ENCODE peak calls at places on chromosomes 16 and 17, in nine cellular contexts. I is H9, A is cardiac fibroblast, Z is AG04450, K is PC-3, R is heart right ventricle, B is foreskin fibroblast, M is neural progenitor cell, C is WTC11. D is an unnamed sample.

GRCh38 chr17:491086-492014 is 138.7 kb upstream of the RPH3AL start:
- DNase-seq in Z (peak; percentile 34), I (peak; percentile 66), A (peak; percentile 45), M (peak; percentile 86), C (peak; percentile 58), K (no peak), R (peak; percentile 66), B (peak; percentile 92), D (peak; percentile 72)

GRCh38 chr16:641326-642188 is at the start of gene MCRIP2:
- DNase-seq in M (peak; percentile 90), R (peak; percentile 90), I (peak; percentile 90), Z (peak; percentile 41), K (peak; percentile 80), A (peak; percentile 61), C (peak; percentile 90), B (peak; percentile 94), D (peak; percentile 88)

GRCh38 chr16:67733734-67734470 is 14.8 kb upstream of the GFOD2 start:
- DNase-seq in I (no peak), Z (no peak), M (no peak), C (no peak), R (no peak), K (no peak), A (no peak), B (no peak), D (no peak)

GRCh38 chr17:76824103-76824502 is 44.1 kb upstream of the MGAT5B start:
- DNase-seq in B (no peak), Z (no peak), A (no peak), K (no peak), R (no peak), I (no peak), C (no peak), M (no peak), D (peak; percentile 54)

GRCh38 chr16:68605746-68606145 is 39.4 kb upstream of the CDH3 start:
- DNase-seq in Z (no peak), C (no peak), K (peak; percentile 14), M (no peak), R (no peak), A (no peak), B (no peak), I (no peak), D (no peak)

GRCh38 chr17:69733171-69734014 is 318.9 kb downstream of the MAP2K6 start:
- DNase-seq in Z (peak; percentile 33), M (no peak), K (peak; percentile 78), A (peak; percentile 79), C (no peak), R (peak; percentile 16), B (peak; percentile 89), I (no peak), D (no peak)

GRCh38 chr16:49462989-49463371 is 89.4 kb downstream of the C16orf78 start:
- DNase-seq in M (no peak), I (peak; percentile 24), R (no peak), B (no peak), A (no peak), C (no peak), Z (no peak), K (no peak), D (no peak)

GRCh38 chr16:6286176-6286575 is 1046.5 kb upstream of the RBFOX1 start:
- DNase-seq in C (no peak), I (no peak), A (no peak), K (no peak), Z (no peak), B (no peak), M (no peak), R (no peak), D (no peak)

GRCh38 chr16:3460121-3460520 is 16.6 kb downstream of the NAA60 start:
- DNase-seq in I (no peak), A (no peak), R (no peak), B (no peak), C (no peak), M (no peak), Z (no peak), K (no peak), D (no peak)

GRCh38 chr16:24070851-24071250 is 185.3 kb upstream of the CACNG3 start:
- DNase-seq in K (peak; percentile 42), I (peak; percentile 83), Z (no peak), B (no peak), R (no peak), A (peak; percentile 2), M (peak; percentile 81), C (peak; percentile 70), D (peak; percentile 41)
- TF ChIP-seq CTCF in K (peak; percentile 57), I (peak; percentile 93), Z (peak; percentile 45), B (peak; percentile 30), R (peak; percentile 33), A (no peak), M (peak; percentile 81), C (peak; percentile 55), D (peak; percentile 60)

GRCh38 chr16:74723224-74723623 is 22.6 kb upstream of the MLKL start:
- DNase-seq in K (no peak), Z (no peak), B (no peak), R (no peak), A (no peak), C (no peak), M (no peak), I (no peak), D (no peak)

GRCh38 chr16:74725641-74726040 is 25.0 kb upstream of the MLKL start:
- DNase-seq in B (no peak), Z (no peak), I (no peak), C (no peak), A (no peak), R (no peak), M (no peak), K (no peak), D (no peak)

GRCh38 chr16:74726736-74727135 is 26.1 kb upstream of the MLKL start:
- DNase-seq in A (peak; percentile 37), K (peak; percentile 66), Z (no peak), R (no peak), I (peak; percentile 72), C (peak; percentile 80), B (peak; percentile 41), M (no peak), D (peak; percentile 35)

GRCh38 chr16:74726056-74726455 is 25.4 kb upstream of the MLKL start:
- DNase-seq in B (no peak), K (no peak), M (no peak), Z (no peak), A (no peak), C (no peak), R (no peak), I (no peak), D (no peak)

DNA sequence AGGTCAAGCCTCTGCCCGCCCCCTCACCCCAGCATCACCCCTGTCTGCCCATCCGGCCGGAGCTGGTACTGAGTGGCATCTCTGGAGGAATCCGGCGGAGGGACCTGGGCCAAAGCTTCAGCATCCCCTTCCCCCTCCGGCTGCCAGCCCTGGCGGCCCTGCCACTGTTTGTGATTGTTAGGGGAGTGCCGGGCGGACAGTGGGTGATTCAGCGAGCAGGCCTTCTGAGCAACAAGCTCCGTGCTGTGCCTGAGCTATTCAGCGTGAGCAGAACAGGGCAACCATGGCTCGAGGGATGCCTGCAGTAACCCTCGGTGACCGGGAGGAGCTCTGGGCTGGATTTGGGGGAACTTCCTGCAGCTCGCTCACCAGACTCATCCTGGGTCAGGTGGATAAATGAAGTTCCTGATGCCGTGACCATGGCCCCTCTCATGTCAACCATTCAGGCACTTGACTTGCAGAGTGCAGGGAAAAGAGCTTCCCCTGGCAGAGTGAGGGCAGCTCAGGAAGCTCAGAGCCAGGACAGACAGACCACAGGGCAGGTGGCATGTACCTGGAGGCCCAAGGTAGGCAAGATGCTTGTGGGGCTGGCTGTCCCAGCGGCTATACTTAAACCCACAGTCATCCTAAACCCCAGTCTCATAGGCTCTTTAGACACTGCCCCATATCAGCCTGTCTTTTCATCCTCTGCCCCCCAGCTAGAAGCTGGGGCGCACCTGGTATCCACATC is 24.3 kb upstream of the MLKL start:
- DNase-seq in Z (peak; percentile 44), K (no peak), C (no peak), A (peak; percentile 64), R (no peak), B (peak; percentile 85), M (no peak), I (peak; percentile 45), D (no peak)
- TF ChIP-seq CTCF in Z (peak; percentile 54), K (no peak), C (no peak), A (peak; percentile 34), R (no peak), B (peak; percentile 19), M (no peak), I (no peak), D (no peak)

DNA sequence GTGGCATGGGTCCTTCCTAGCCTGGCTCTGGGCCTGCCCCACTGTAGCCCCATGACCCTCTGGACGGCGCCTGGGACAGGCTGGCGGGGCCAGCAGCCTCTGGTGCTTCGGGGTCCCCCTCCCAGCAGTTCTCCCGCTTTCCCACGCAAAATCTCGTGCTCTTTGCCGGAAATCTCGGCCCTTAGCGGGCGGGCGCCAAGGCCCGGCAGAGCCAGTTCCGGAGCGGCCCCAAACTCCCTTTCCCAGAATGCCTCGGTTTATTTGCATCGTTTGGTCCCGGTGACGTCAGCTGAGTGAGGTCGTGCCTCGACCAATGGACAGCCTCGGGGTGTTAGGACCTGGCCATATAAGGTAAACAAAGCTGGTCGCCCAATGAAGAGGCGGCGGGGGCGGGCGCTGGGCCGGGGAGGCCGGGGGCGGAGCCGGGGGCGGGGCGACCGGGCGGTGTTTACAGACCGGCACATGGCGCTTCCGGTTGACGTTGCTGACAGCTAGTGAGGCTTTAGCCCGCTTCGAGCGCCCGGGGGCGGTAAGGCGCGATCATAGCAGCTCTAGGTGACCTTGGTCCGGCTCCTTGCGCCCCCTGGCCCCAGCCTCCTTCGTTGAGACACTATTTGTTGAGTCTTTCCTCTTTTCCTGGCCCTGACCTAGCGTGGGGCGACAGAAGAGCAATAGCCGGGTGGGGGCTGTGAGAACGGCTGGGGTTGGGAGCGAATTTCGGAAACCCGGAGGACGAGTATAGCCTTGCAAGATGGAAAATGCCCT is 1.5 kb upstream of the UBALD1 start:
- DNase-seq in A (peak; percentile 100), K (peak; percentile 98), M (peak; percentile 100), I (peak; percentile 100), B (peak; percentile 100), R (peak; percentile 99), Z (peak; percentile 99), C (peak; percentile 99), D (peak; percentile 98)
- TF ChIP-seq CTCF in A (peak; percentile 47), K (peak; percentile 40), M (peak; percentile 59), I (peak; percentile 67), B (peak; percentile 27), R (no peak), Z (peak; percentile 39), C (no peak), D (peak; percentile 31)

GRCh38 chr17:61467416-61468262 is 15.4 kb downstream of the TBX4 start:
- DNase-seq in Z (no peak), K (peak; percentile 59), R (no peak), B (peak; percentile 76), M (peak; percentile 81), I (peak; percentile 84), C (peak; percentile 79), A (peak; percentile 45), D (peak; percentile 78)

GRCh38 chr17:61469474-61469873 is 17.3 kb downstream of the TBX4 start:
- DNase-seq in A (no peak), R (no peak), M (no peak), Z (no peak), C (no peak), K (no peak), I (no peak), B (no peak), D (no peak)

GRCh38 chr17:61469949-61470348 is 17.7 kb downstream of the TBX4 start:
- DNase-seq in B (no peak), R (no peak), Z (no peak), I (peak; percentile 25), K (no peak), M (no peak), A (no peak), C (no peak), D (no peak)

GRCh38 chr17:61468263-61468907 is 16.2 kb downstream of the TBX4 start:
- DNase-seq in K (peak; percentile 21), B (peak; percentile 56), M (no peak), R (no peak), A (no peak), I (no peak), Z (no peak), C (peak; percentile 10), D (no peak)

GRCh38 chr17:61470530-61471136 is 18.4 kb downstream of the TBX4 start:
- DNase-seq in M (no peak), Z (no peak), K (no peak), C (no peak), R (no peak), B (no peak), A (no peak), I (peak; percentile 61), D (no peak)
- TF ChIP-seq CTCF in M (no peak), Z (no peak), K (no peak), C (no peak), R (no peak), B (no peak), A (no peak), I (peak; percentile 30), D (no peak)

D was measured in nephron progenitor cell.